ENCODE peak calls at places on chromosomes 6 and 20, in ten cellular contexts. E is psoas muscle; P is K562; L is fibroblast of lung; R is CD8-positive, alpha-beta T cell; G is tibial artery; U is body of pancreas; Q is pancreas; T is left lung; D is GM23338. A is an unnamed sample. For H3K4me1, the result is how much of the 10 kb centered on the place peaks cover.

GRCh38 chr6:42692151-42692911 is 30.1 kb downstream of the PRPH2 start:
- DNase-seq in U (no peak), E (peak), R (no peak), D (no peak), L (peak), T (no peak), Q (no peak), P (no peak), G (no peak), A (no peak)

GRCh38 chr6:170176621-170177382 is 114.1 kb downstream of the DLL1 start:
- DNase-seq in D (no peak), Q (peak), P (no peak), R (no peak), G (no peak), T (peak), U (peak), E (no peak), L (no peak), A (peak)

GRCh38 chr6:56370127-56370540 is 122.8 kb upstream of the COL21A1 start:
- DNase-seq in Q (peak), P (peak), G (peak), T (no peak), E (peak), L (peak), R (no peak), D (peak), U (peak), A (peak)

GRCh38 chr20:62059926-62060630 is 5.6 kb downstream of the TAF4 start:
- DNase-seq in G (no peak), Q (no peak), P (no peak), T (no peak), E (no peak), R (no peak), L (no peak), D (no peak), U (no peak), A (no peak)

GRCh38 chr6:170368544-170368943 is 62.0 kb downstream of the FAM120B start:
- DNase-seq in D (no peak), U (no peak), R (no peak), E (no peak), T (no peak), G (no peak), P (no peak), Q (no peak), L (no peak), A (no peak)

GRCh38 chr6:163759542-163759941 is 345.0 kb downstream of the QKI start:
- DNase-seq in Q (no peak), L (no peak), T (no peak), U (no peak), E (no peak), R (no peak), P (no peak), D (no peak), G (no peak), A (no peak)

GRCh38 chr20:9514461-9515210 is at the start of gene LAMP5:
- DNase-seq in U (peak), T (peak), Q (no peak), L (peak), D (peak), P (no peak), E (no peak), G (no peak), R (no peak), A (no peak)

GRCh38 chr6:31114970-31115849 is 610 bp downstream of the PSORS1C1 start:
- DNase-seq in D (peak), E (no peak), G (no peak), L (peak), U (no peak), R (no peak), Q (no peak), P (no peak), T (no peak), A (no peak)

GRCh38 chr20:41095110-41095969 is 42.0 kb upstream of the PLCG1 start:
- DNase-seq in T (peak), R (peak), P (peak), G (no peak), Q (peak), U (peak), L (peak), E (peak), D (peak), A (peak)

GRCh38 chr6:117344444-117345291 is 79.3 kb downstream of the VGLL2 start:
- DNase-seq in P (peak), E (no peak), D (peak), G (no peak), U (no peak), Q (no peak), R (no peak), L (no peak), T (peak), A (no peak)

GRCh38 chr6:44386364-44386928 is 1.1 kb upstream of the CDC5L start:
- DNase-seq in P (no peak), L (peak), U (peak), T (peak), D (no peak), E (peak), G (peak), R (no peak), Q (peak), A (peak)

GRCh38 chr6:166786704-166787293 is 159.7 kb upstream of the RPS6KA2 start:
- DNase-seq in E (no peak), R (no peak), T (no peak), P (peak), Q (no peak), G (no peak), D (peak), L (peak), U (peak), A (peak)

GRCh38 chr20:32327087-32327681 is 30.9 kb upstream of the ASXL1 start:
- DNase-seq in D (no peak), R (no peak), E (no peak), T (no peak), L (peak), Q (no peak), P (peak), G (no peak), U (no peak), A (no peak)

GRCh38 chr6:118594877-118595276 is 46.8 kb downstream of the PLN start:
- DNase-seq in D (no peak), Q (no peak), E (no peak), P (no peak), L (no peak), U (no peak), R (no peak), T (no peak), G (no peak), A (no peak)

GRCh38 chr6:118596774-118597332 is 48.8 kb downstream of the PLN start:
- DNase-seq in G (no peak), T (no peak), D (no peak), P (no peak), R (no peak), U (no peak), E (no peak), L (no peak), Q (no peak), A (no peak)

GRCh38 chr6:118597636-118598035 is 49.5 kb downstream of the PLN start:
- DNase-seq in T (no peak), P (no peak), E (no peak), D (peak), R (no peak), U (no peak), L (no peak), Q (no peak), G (no peak), A (no peak)

GRCh38 chr6:118602300-118602699 is 49.1 kb downstream of the CEP85L start:
- DNase-seq in P (no peak), L (no peak), G (no peak), T (no peak), U (no peak), R (no peak), D (no peak), E (no peak), Q (no peak), A (no peak)

DNA sequence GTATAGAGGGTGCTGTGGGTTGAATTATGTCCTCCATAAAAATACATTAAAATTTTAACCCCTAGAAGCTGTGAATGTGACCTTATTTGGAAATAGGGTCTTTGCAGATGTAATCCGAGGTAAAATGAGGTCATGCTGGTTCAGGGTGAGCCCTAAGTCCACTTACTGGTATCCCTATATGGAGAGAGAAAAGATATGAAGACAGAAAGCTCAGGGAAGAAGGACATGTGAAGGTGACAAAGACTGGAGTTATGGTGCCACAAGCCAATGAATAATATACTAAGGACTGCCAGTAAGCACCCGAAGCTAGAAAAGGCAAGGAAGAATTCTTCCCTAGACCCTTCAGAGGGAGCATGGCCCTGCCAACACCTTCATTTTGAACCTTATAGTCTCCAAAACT is 50.2 kb downstream of the PLN start:
- DNase-seq in P (no peak), R (no peak), G (no peak), E (no peak), Q (no peak), L (no peak), T (no peak), U (no peak), D (no peak), A (no peak)
- H3K4me1 ChIP-seq in P (under half), R (under half), G (under half), E (under half), Q (under half), L (under half), T (under half), U (under half), D (under half), A (under half)

DNA sequence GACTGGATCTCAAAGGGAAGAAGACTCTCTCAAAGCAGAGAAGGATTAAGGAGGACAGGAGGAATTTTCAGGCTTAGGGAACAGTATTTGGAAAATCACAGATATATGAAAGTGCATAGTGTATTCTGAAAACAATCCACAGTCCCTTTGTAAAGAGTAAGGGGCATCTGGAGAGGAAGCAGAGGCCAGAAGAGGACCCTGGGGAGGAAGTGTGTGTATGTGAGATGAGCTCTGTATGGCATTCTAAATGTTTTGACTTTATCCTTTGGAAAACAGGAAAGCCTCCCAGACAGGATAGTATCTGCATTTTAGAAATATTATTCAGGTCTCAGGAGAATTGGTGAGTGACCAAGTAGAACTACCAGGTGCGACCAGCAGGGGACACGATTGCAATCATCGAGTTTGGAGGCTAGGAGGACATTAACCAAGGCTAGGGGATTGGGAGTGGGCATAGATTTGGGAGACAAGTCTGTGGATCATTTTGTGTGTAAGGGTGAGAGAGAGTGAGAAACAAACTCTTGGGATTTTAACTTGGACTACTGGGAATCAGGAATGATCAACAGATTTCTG is 38.3 kb upstream of the FAM184A start:
- DNase-seq in P (no peak), L (no peak), D (peak), U (no peak), Q (no peak), G (no peak), T (no peak), R (no peak), E (no peak), A (no peak)
- TF ChIP-seq CTCF in P (peak), L (peak), D (peak), U (no peak), Q (no peak), G (no peak), T (no peak), R (peak), E (no peak), A (no peak)

GRCh38 chr6:129108337-129108736 is 225.4 kb downstream of the LAMA2 start:
- DNase-seq in G (no peak), E (no peak), D (no peak), Q (no peak), P (no peak), T (no peak), U (no peak), R (no peak), L (no peak), A (no peak)

GRCh38 chr6:129111853-129112252 is 228.9 kb downstream of the LAMA2 start:
- DNase-seq in P (no peak), L (no peak), G (no peak), R (no peak), E (no peak), U (no peak), Q (no peak), T (no peak), D (no peak), A (no peak)

GRCh38 chr6:129112591-129112990 is 229.7 kb downstream of the LAMA2 start:
- DNase-seq in R (no peak), P (no peak), T (no peak), L (no peak), E (no peak), U (no peak), Q (no peak), G (no peak), D (no peak), A (no peak)

GRCh38 chr6:129113637-129114036 is 230.7 kb downstream of the LAMA2 start:
- DNase-seq in G (no peak), U (no peak), L (no peak), T (no peak), D (no peak), P (no peak), E (no peak), R (no peak), Q (no peak), A (no peak)

DNA sequence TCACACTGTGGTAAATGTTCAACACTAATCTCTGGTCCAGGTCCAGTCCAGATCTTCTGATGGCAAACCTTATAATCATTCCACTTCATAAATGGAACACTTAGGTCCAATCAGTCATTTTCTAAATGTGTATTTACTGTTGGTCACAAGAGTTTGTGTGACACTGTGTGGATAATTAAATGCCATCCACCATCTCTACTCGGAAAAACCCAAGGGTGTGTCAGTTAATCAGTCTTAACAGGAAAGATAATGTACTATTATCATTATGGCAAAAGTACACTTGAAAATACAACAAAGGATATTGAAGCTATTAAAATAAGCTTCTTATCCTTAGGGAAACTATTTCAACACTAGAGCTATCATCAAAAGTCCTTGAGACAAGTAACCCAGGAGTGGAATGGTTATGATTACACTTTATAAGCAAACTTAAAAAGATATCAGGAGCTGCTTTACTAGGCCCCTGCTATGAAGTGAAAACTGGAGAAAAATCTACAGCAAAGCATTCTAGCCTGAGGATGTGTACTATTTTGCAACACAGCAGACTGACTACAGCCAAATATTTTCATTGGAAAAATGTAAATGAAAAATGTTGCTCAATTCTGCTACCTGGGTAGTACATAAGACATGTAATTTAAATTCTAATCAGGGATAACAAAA is 227.9 kb downstream of the LAMA2 start:
- DNase-seq in L (no peak), P (no peak), G (no peak), E (no peak), D (no peak), U (no peak), T (no peak), Q (no peak), R (no peak), A (no peak)
- H3K4me1 ChIP-seq in L (under half), P (under half), G (under half), E (under half), D (under half), U (under half), T (under half), Q (under half), R (under half), A (under half)

GRCh38 chr6:139834232-139834631 is 459.8 kb upstream of the CITED2 start:
- DNase-seq in P (no peak), U (no peak), G (no peak), L (no peak), E (no peak), T (no peak), Q (no peak), D (no peak), R (no peak), A (no peak)
- TF ChIP-seq CTCF in P (no peak), U (no peak), G (no peak), L (no peak), E (no peak), T (no peak), Q (no peak), D (no peak), R (no peak), A (no peak)

GRCh38 chr6:142313284-142313683 is 11.5 kb downstream of the ADGRG6 start:
- DNase-seq in Q (no peak), E (no peak), P (no peak), R (no peak), U (no peak), D (no peak), L (peak), T (no peak), G (no peak), A (no peak)

GRCh38 chr6:142303191-142303564 is 1.4 kb downstream of the ADGRG6 start:
- DNase-seq in G (no peak), Q (no peak), L (no peak), E (no peak), D (no peak), U (no peak), T (no peak), P (no peak), R (no peak), A (no peak)

GRCh38 chr6:142304241-142304640 is 2.4 kb downstream of the ADGRG6 start:
- DNase-seq in G (no peak), P (no peak), T (no peak), D (no peak), Q (no peak), E (no peak), L (peak), U (no peak), R (no peak), A (no peak)

GRCh38 chr6:142306736-142307135 is 4.9 kb downstream of the ADGRG6 start:
- DNase-seq in U (no peak), G (no peak), E (no peak), P (no peak), Q (no peak), L (no peak), T (no peak), D (no peak), R (no peak), A (no peak)

GRCh38 chr6:142307963-142308748 is 6.3 kb downstream of the ADGRG6 start:
- DNase-seq in R (no peak), D (no peak), T (no peak), P (no peak), G (no peak), Q (no peak), U (no peak), E (no peak), L (no peak), A (no peak)
- H3K4me1 ChIP-seq in R (under half), D (under half), T (under half), P (under half), G (under half), Q (under half), U (under half), E (under half), L (under half), A (under half)

GRCh38 chr6:162090734-162091133 is 636.8 kb downstream of the PRKN start:
- DNase-seq in T (no peak), L (peak), D (no peak), G (no peak), U (no peak), R (no peak), P (no peak), Q (no peak), E (no peak), A (no peak)
- TF ChIP-seq CTCF in T (no peak), L (no peak), D (no peak), G (no peak), U (no peak), R (no peak), P (no peak), Q (no peak), E (no peak), A (no peak)

GRCh38 chr6:64920257-64920656 is 786.8 kb downstream of the EYS start:
- DNase-seq in E (no peak), Q (no peak), U (no peak), L (no peak), P (no peak), D (no peak), R (no peak), G (no peak), T (no peak), A (no peak)
- H3K4me1 ChIP-seq in E (under half), Q (under half), U (under half), L (under half), P (under half), D (under half), R (under half), G (under half), T (under half), A (under half)

A was measured in colonic mucosa.